ENCODE peak calls at places on chromosomes 2 and 18, in six cellular contexts. Q, Z, C, E, J and H are unnamed samples.

GRCh38 chr2:48423376-48423775 is 106.6 kb upstream of the STON1 start:
- DNase-seq in J (no peak), Q (no peak), C (no peak), E (no peak), Z (no peak), H (no peak)

GRCh38 chr2:147844691-147845607 is at the start of gene ACVR2A:
- DNase-seq in Z (peak; percentile 43), E (peak; percentile 40), J (peak; percentile 15), C (peak; percentile 46), Q (peak; percentile 48), H (peak; percentile 69)

GRCh38 chr2:127000194-127000593 is 101.5 kb downstream of the TEX51 start:
- DNase-seq in Q (no peak), C (no peak), J (no peak), Z (no peak), E (no peak), H (no peak)

GRCh38 chr2:232541195-232541960 is 1.9 kb downstream of the CHRNG start:
- DNase-seq in E (no peak), C (no peak), Z (no peak), Q (no peak), J (no peak), H (no peak)

GRCh38 chr2:228016402-228016801 is 145.0 kb downstream of the DAW1 start:
- DNase-seq in Z (no peak), E (no peak), J (no peak), C (no peak), Q (no peak), H (no peak)

GRCh38 chr2:217637268-217637615 is 365.6 kb downstream of the TNS1 start:
- DNase-seq in Q (no peak), E (no peak), Z (no peak), C (no peak), J (no peak), H (no peak)

GRCh38 chr2:202378001-202378400 is 1.9 kb downstream of the BMPR2 start:
- DNase-seq in Q (no peak), C (no peak), Z (no peak), J (no peak), E (peak; percentile 46), H (no peak)

GRCh38 chr18:8701546-8702118 is 3.7 kb upstream of the MTCL1 start:
- DNase-seq in E (no peak), Q (no peak), J (no peak), Z (no peak), C (no peak), H (no peak)

GRCh38 chr18:22447770-22448169 is 30.1 kb upstream of the CTAGE1 start:
- DNase-seq in E (no peak), Q (no peak), C (no peak), Z (no peak), J (no peak), H (no peak)

GRCh38 chr2:52084760-52085159 is 1052.8 kb upstream of the NRXN1 start:
- DNase-seq in E (no peak), Q (no peak), C (no peak), Z (no peak), J (no peak), H (no peak)

GRCh38 chr2:239145106-239145505 is 255.7 kb downstream of the HDAC4 start:
- DNase-seq in Q (no peak), J (no peak), C (no peak), Z (no peak), E (no peak), H (no peak)

GRCh38 chr18:12742453-12742852 is 39.6 kb downstream of the PSMG2 start:
- DNase-seq in C (no peak), Z (no peak), Q (no peak), E (no peak), J (no peak), H (no peak)

GRCh38 chr2:177148477-177149154 is 64.0 kb upstream of the HNRNPA3 start:
- DNase-seq in J (peak; percentile 53), C (peak; percentile 81), E (peak; percentile 86), Q (peak; percentile 67), Z (peak; percentile 75), H (peak; percentile 71)

GRCh38 chr18:5150888-5151287 is 46.2 kb downstream of the AKAIN1 start:
- DNase-seq in Z (no peak), J (no peak), E (no peak), Q (no peak), C (no peak), H (no peak)

GRCh38 chr18:50866765-50867164 is 12.2 kb upstream of the ME2 start:
- DNase-seq in C (no peak), Z (no peak), E (no peak), Q (no peak), J (no peak), H (no peak)

GRCh38 chr18:25736516-25736915 is 353.9 kb downstream of the SS18 start:
- DNase-seq in J (no peak), E (no peak), C (no peak), Z (no peak), Q (no peak), H (no peak)

GRCh38 chr2:119744335-119744939 is 15.3 kb upstream of the PTPN4 start:
- DNase-seq in Z (no peak), J (no peak), Q (peak; percentile 86), C (peak; percentile 54), E (peak; percentile 39), H (no peak)

GRCh38 chr2:2664989-2665833 is 334.1 kb upstream of the MYT1L start:
- DNase-seq in J (no peak), Q (no peak), E (no peak), C (no peak), Z (no peak), H (no peak)

GRCh38 chr2:180012523-180012922 is 5.4 kb upstream of the CWC22 start:
- DNase-seq in Z (no peak), Q (no peak), E (peak; percentile 16), J (no peak), C (no peak), H (no peak)

GRCh38 chr2:42095923-42096408 is 48.1 kb downstream of the PKDCC start:
- DNase-seq in E (peak; percentile 78), J (peak; percentile 72), Z (peak; percentile 79), C (peak; percentile 74), Q (peak; percentile 76), H (peak; percentile 71)

GRCh38 chr2:232815569-232815968 is 39.2 kb upstream of the KCNJ13 start:
- DNase-seq in J (no peak), Z (no peak), Q (no peak), C (no peak), E (no peak), H (no peak)

GRCh38 chr18:50659091-50660003 is 99.5 kb downstream of the MAPK4 start:
- DNase-seq in E (no peak), Q (peak; percentile 26), C (no peak), J (no peak), Z (no peak), H (no peak)

GRCh38 chr18:31943895-31944816 is 1.2 kb upstream of the TRAPPC8 start:
- DNase-seq in Z (no peak), E (peak; percentile 22), Q (no peak), J (no peak), C (no peak), H (peak; percentile 11)

GRCh38 chr2:157872791-157873190 is 3.3 kb downstream of the ACVR1 start:
- DNase-seq in E (no peak), J (no peak), Z (no peak), Q (no peak), C (no peak), H (no peak)

GRCh38 chr2:141519906-141520305 is 610.9 kb downstream of the LRP1B start:
- DNase-seq in Q (no peak), E (no peak), J (no peak), C (no peak), Z (no peak), H (no peak)

GRCh38 chr2:20419007-20419576 is 27.8 kb upstream of the RHOB start:
- DNase-seq in J (no peak), Z (no peak), Q (peak; percentile 74), E (no peak), C (peak; percentile 5), H (no peak)

GRCh38 chr2:20416723-20417122 is 30.2 kb upstream of the RHOB start:
- DNase-seq in J (no peak), C (no peak), Z (no peak), Q (no peak), E (no peak), H (no peak)

GRCh38 chr2:20421336-20421987 is 25.4 kb upstream of the RHOB start:
- DNase-seq in C (peak; percentile 65), E (no peak), Q (no peak), Z (no peak), J (no peak), H (no peak)

GRCh38 chr2:20419752-20420151 is 27.1 kb upstream of the RHOB start:
- DNase-seq in E (no peak), J (no peak), C (no peak), Q (no peak), Z (no peak), H (no peak)

GRCh38 chr2:20418519-20418918 is 28.4 kb upstream of the RHOB start:
- DNase-seq in Z (no peak), Q (no peak), C (peak; percentile 2), J (peak; percentile 3), E (no peak), H (no peak)
- H3K4me3 ChIP-seq in Z (no peak overlapping the region), Q (no peak overlapping the region), C (no peak overlapping the region), J (no peak overlapping the region), E (no peak overlapping the region), H (no peak overlapping the region)

GRCh38 chr2:211133766-211134165 is 577.4 kb downstream of the CPS1 start:
- DNase-seq in Q (no peak), Z (no peak), E (no peak), C (no peak), J (no peak), H (no peak)
- H3K9me3 ChIP-seq in Q (no peaks in the 10 kb centered on the region), Z (no peaks in the 10 kb centered on the region), E (no peaks in the 10 kb centered on the region), C (no peaks in the 10 kb centered on the region), J (no peaks in the 10 kb centered on the region), H (no peaks in the 10 kb centered on the region)

DNA sequence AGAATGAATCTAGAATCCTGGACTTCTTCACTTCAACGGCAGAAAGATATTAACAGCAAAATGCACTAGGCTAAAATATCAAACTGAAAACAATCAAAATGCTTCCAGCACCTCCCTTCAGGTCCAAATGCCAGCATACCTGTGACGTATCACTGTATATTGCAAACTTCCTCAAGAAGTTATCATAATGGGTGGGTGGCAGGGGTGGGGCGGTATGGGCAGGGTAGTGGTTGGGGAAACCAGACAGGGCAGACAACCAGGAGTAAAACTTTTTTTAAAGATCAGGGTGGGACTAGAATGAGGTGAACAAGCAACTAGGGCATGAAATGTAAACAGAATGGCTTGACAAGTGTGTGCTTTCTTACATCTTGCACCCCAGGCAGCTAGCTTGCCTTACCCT is 140.9 kb downstream of the SATB2 start:
- DNase-seq in Q (no peak), Z (no peak), J (no peak), E (no peak), C (no peak), H (no peak)
- H3K27ac ChIP-seq in Q (no peak overlapping the region), Z (no peak overlapping the region), J (no peak overlapping the region), E (no peak overlapping the region), C (no peak overlapping the region), H (no peak overlapping the region)

GRCh38 chr2:45342-46130 is 769 bp downstream of the FAM110C start:
- DNase-seq in Q (peak; percentile 66), E (no peak), J (no peak), C (peak; percentile 36), Z (no peak), H (no peak)

GRCh38 chr2:47346-48218 is 1.3 kb upstream of the FAM110C start:
- DNase-seq in Q (no peak), E (peak; percentile 62), C (peak; percentile 34), Z (no peak), J (no peak), H (no peak)

GRCh38 chr2:46471-47345 is at the start of gene FAM110C:
- DNase-seq in J (no peak), Q (peak; percentile 93), E (peak; percentile 94), Z (peak; percentile 52), C (peak; percentile 91), H (peak; percentile 55)

GRCh38 chr2:44748-45341 is 1.5 kb downstream of the FAM110C start:
- DNase-seq in J (no peak), C (peak; percentile 70), Z (no peak), E (peak; percentile 88), Q (peak; percentile 85), H (no peak)

GRCh38 chr2:46131-46470 is 204 bp downstream of the FAM110C start:
- DNase-seq in Z (no peak), J (no peak), E (no peak), Q (no peak), C (no peak), H (peak; percentile 7)
- H3K4me3 ChIP-seq in Z (peak overlapping the region; percentile 40), J (peak overlapping the region; percentile 54), E (peak overlapping the region; percentile 72), Q (peak overlapping the region; percentile 52), C (peak overlapping the region; percentile 90), H (no peak overlapping the region)